ENCODE peak calls at places on chromosome 12, in five cellular contexts. One of them, this sample, is unnamed.

GRCh38 chr12:57208946-57209282 is 7.7 kb upstream of the NXPH4 start:
- DNase-seq in PC-3: no peak
- DNase-seq in A549: no peak
- DNase-seq in glomerular endothelial cell: no peak
- DNase-seq in mesenteric fat pad: no peak
- DNase-seq in this sample: no peak

GRCh38 chr12:30792085-30792484 is 37.3 kb upstream of the CAPRIN2 start:
- DNase-seq in PC-3: no peak
- DNase-seq in A549: no peak
- DNase-seq in glomerular endothelial cell: no peak
- DNase-seq in mesenteric fat pad: no peak
- DNase-seq in this sample: no peak

GRCh38 chr12:45634273-45634917 is 95.1 kb upstream of the ARID2 start:
- DNase-seq in PC-3: no peak
- DNase-seq in A549: no peak
- DNase-seq in glomerular endothelial cell: no peak
- DNase-seq in mesenteric fat pad: no peak
- DNase-seq in this sample: no peak

GRCh38 chr12:92656911-92657310 is 45.9 kb upstream of the PLEKHG7 start:
- DNase-seq in PC-3: no peak
- DNase-seq in A549: no peak
- DNase-seq in glomerular endothelial cell: no peak
- DNase-seq in mesenteric fat pad: no peak
- DNase-seq in this sample: no peak

GRCh38 chr12:97017213-97017612 is 110.2 kb downstream of the NEDD1 start:
- DNase-seq in PC-3: no peak
- DNase-seq in A549: no peak
- DNase-seq in glomerular endothelial cell: no peak
- DNase-seq in mesenteric fat pad: no peak
- DNase-seq in this sample: no peak

GRCh38 chr12:53098354-53098981 is 1.0 kb downstream of the IGFBP6 start:
- DNase-seq in PC-3: peak
- DNase-seq in A549: peak
- DNase-seq in glomerular endothelial cell: no peak
- DNase-seq in mesenteric fat pad: peak
- DNase-seq in this sample: no peak

GRCh38 chr12:120944645-120945217 is 33.6 kb upstream of the HNF1A start:
- DNase-seq in PC-3: peak
- DNase-seq in A549: peak
- DNase-seq in glomerular endothelial cell: peak
- DNase-seq in mesenteric fat pad: no peak
- DNase-seq in this sample: no peak

GRCh38 chr12:24200013-24200412 is 250.5 kb upstream of the SOX5 start:
- DNase-seq in PC-3: no peak
- DNase-seq in A549: no peak
- DNase-seq in glomerular endothelial cell: no peak
- DNase-seq in mesenteric fat pad: no peak
- DNase-seq in this sample: no peak

GRCh38 chr12:21774358-21775129 is at the start of gene KCNJ8:
- DNase-seq in PC-3: no peak
- DNase-seq in A549: peak
- DNase-seq in glomerular endothelial cell: no peak
- DNase-seq in mesenteric fat pad: no peak
- DNase-seq in this sample: no peak

GRCh38 chr12:105922670-105923102 is 216.1 kb downstream of the NUAK1 start:
- DNase-seq in PC-3: peak
- DNase-seq in A549: peak
- DNase-seq in glomerular endothelial cell: no peak
- DNase-seq in mesenteric fat pad: no peak
- DNase-seq in this sample: peak

GRCh38 chr12:49092086-49092815 is 2.4 kb downstream of the DHH start:
- DNase-seq in PC-3: peak
- DNase-seq in A549: peak
- DNase-seq in glomerular endothelial cell: no peak
- DNase-seq in mesenteric fat pad: no peak
- DNase-seq in this sample: no peak

GRCh38 chr12:627863-628805 is 35.1 kb downstream of the NINJ2 start:
- DNase-seq in PC-3: no peak
- DNase-seq in A549: no peak
- DNase-seq in glomerular endothelial cell: no peak
- DNase-seq in mesenteric fat pad: no peak
- DNase-seq in this sample: no peak

GRCh38 chr12:19068137-19068536 is 61.4 kb upstream of the PLEKHA5 start:
- DNase-seq in PC-3: no peak
- DNase-seq in A549: no peak
- DNase-seq in glomerular endothelial cell: no peak
- DNase-seq in mesenteric fat pad: no peak
- DNase-seq in this sample: no peak

GRCh38 chr12:78101181-78101876 is 270.6 kb downstream of the NAV3 start:
- DNase-seq in PC-3: peak
- DNase-seq in A549: no peak
- DNase-seq in glomerular endothelial cell: no peak
- DNase-seq in mesenteric fat pad: no peak
- DNase-seq in this sample: no peak

GRCh38 chr12:75439930-75440329 is 40.6 kb upstream of the GLIPR1 start:
- DNase-seq in PC-3: no peak
- DNase-seq in A549: no peak
- DNase-seq in glomerular endothelial cell: no peak
- DNase-seq in mesenteric fat pad: no peak
- DNase-seq in this sample: no peak

GRCh38 chr12:86838709-86839108 is 582.5 kb upstream of the MGAT4C start:
- DNase-seq in PC-3: no peak
- DNase-seq in A549: no peak
- DNase-seq in glomerular endothelial cell: no peak
- DNase-seq in mesenteric fat pad: no peak
- DNase-seq in this sample: no peak

GRCh38 chr12:105141320-105141918 is 33.9 kb downstream of the WASHC4 start:
- DNase-seq in PC-3: no peak
- DNase-seq in A549: no peak
- DNase-seq in glomerular endothelial cell: no peak
- DNase-seq in mesenteric fat pad: no peak
- DNase-seq in this sample: no peak

GRCh38 chr12:120262852-120263724 is 2.4 kb downstream of the PXN start:
- DNase-seq in PC-3: peak
- DNase-seq in A549: no peak
- DNase-seq in glomerular endothelial cell: no peak
- DNase-seq in mesenteric fat pad: no peak
- DNase-seq in this sample: no peak

GRCh38 chr12:32120419-32120818 is 13.8 kb downstream of the BICD1 start:
- DNase-seq in PC-3: no peak
- DNase-seq in A549: no peak
- DNase-seq in glomerular endothelial cell: no peak
- DNase-seq in mesenteric fat pad: no peak
- DNase-seq in this sample: no peak

GRCh38 chr12:65536876-65537661 is 258.6 kb downstream of the MSRB3 start:
- DNase-seq in PC-3: peak
- DNase-seq in A549: peak
- DNase-seq in glomerular endothelial cell: peak
- DNase-seq in mesenteric fat pad: no peak
- DNase-seq in this sample: peak

GRCh38 chr12:92068441-92068840 is 77.2 kb downstream of the BTG1 start:
- DNase-seq in PC-3: peak
- DNase-seq in A549: peak
- DNase-seq in glomerular endothelial cell: no peak
- DNase-seq in mesenteric fat pad: no peak
- DNase-seq in this sample: no peak

GRCh38 chr12:57730336-57731067 is 8.0 kb downstream of the AGAP2 start:
- DNase-seq in PC-3: no peak
- DNase-seq in A549: no peak
- DNase-seq in glomerular endothelial cell: no peak
- DNase-seq in mesenteric fat pad: peak
- DNase-seq in this sample: no peak

GRCh38 chr12:53677612-53678133 is 1.8 kb upstream of the ATP5MC2 start:
- DNase-seq in PC-3: no peak
- DNase-seq in A549: no peak
- DNase-seq in glomerular endothelial cell: no peak
- DNase-seq in mesenteric fat pad: no peak
- DNase-seq in this sample: no peak

GRCh38 chr12:1050059-1050707 is 59.2 kb downstream of the ERC1 start:
- DNase-seq in PC-3: peak
- DNase-seq in A549: no peak
- DNase-seq in glomerular endothelial cell: no peak
- DNase-seq in mesenteric fat pad: no peak
- DNase-seq in this sample: no peak

GRCh38 chr12:132723015-132723763 is 12.5 kb downstream of the PGAM5 start:
- DNase-seq in PC-3: no peak
- DNase-seq in A549: no peak
- DNase-seq in glomerular endothelial cell: no peak
- DNase-seq in mesenteric fat pad: no peak
- DNase-seq in this sample: no peak

GRCh38 chr12:130224613-130225012 is 62.3 kb downstream of the FZD10 start:
- DNase-seq in PC-3: no peak
- DNase-seq in A549: no peak
- DNase-seq in glomerular endothelial cell: no peak
- DNase-seq in mesenteric fat pad: no peak
- DNase-seq in this sample: no peak

GRCh38 chr12:118536306-118536900 is 160.0 kb downstream of the SUDS3 start:
- DNase-seq in PC-3: no peak
- DNase-seq in A549: no peak
- DNase-seq in glomerular endothelial cell: no peak
- DNase-seq in mesenteric fat pad: no peak
- DNase-seq in this sample: no peak

GRCh38 chr12:116975779-116976393 is 65.1 kb downstream of the FBXW8 start:
- DNase-seq in PC-3: no peak
- DNase-seq in A549: no peak
- DNase-seq in glomerular endothelial cell: no peak
- DNase-seq in mesenteric fat pad: no peak
- DNase-seq in this sample: no peak

GRCh38 chr12:68976304-68976915 is 43.4 kb upstream of the CPM start:
- DNase-seq in PC-3: no peak
- DNase-seq in A549: no peak
- DNase-seq in glomerular endothelial cell: no peak
- DNase-seq in mesenteric fat pad: no peak
- DNase-seq in this sample: no peak

GRCh38 chr12:114669501-114670256 is 14.3 kb downstream of the TBX3 start:
- DNase-seq in PC-3: peak
- DNase-seq in A549: no peak
- DNase-seq in glomerular endothelial cell: no peak
- DNase-seq in mesenteric fat pad: no peak
- DNase-seq in this sample: no peak

GRCh38 chr12:59067068-59067467 is 146.8 kb upstream of the LRIG3 start:
- DNase-seq in PC-3: peak
- DNase-seq in A549: peak
- DNase-seq in glomerular endothelial cell: no peak
- DNase-seq in mesenteric fat pad: no peak
- DNase-seq in this sample: peak

GRCh38 chr12:54220092-54220557 is 31.3 kb upstream of the SMUG1 start:
- DNase-seq in PC-3: peak
- DNase-seq in A549: peak
- DNase-seq in glomerular endothelial cell: no peak
- DNase-seq in mesenteric fat pad: no peak
- DNase-seq in this sample: peak

GRCh38 chr12:47876404-47876960 is 28.3 kb downstream of the VDR start:
- DNase-seq in PC-3: no peak
- DNase-seq in A549: no peak
- DNase-seq in glomerular endothelial cell: no peak
- DNase-seq in mesenteric fat pad: peak
- DNase-seq in this sample: no peak

GRCh38 chr12:80068173-80068572 is 31.2 kb upstream of the OTOGL start:
- DNase-seq in PC-3: no peak
- DNase-seq in A549: peak
- DNase-seq in glomerular endothelial cell: no peak
- DNase-seq in mesenteric fat pad: no peak
- DNase-seq in this sample: no peak

GRCh38 chr12:93624595-93625294 is 52.3 kb downstream of the SOCS2 start:
- DNase-seq in PC-3: peak
- DNase-seq in A549: peak
- DNase-seq in glomerular endothelial cell: peak
- DNase-seq in mesenteric fat pad: no peak
- DNase-seq in this sample: peak

GRCh38 chr12:34402899-34403705 is 380.8 kb downstream of the ALG10 start:
- DNase-seq in PC-3: no peak
- DNase-seq in A549: no peak
- DNase-seq in glomerular endothelial cell: no peak
- DNase-seq in mesenteric fat pad: peak
- DNase-seq in this sample: no peak

This sample was measured in BJ.